ENCODE peak calls at places on chromosome 16, in nine cellular contexts. D is right lobe of liver; R is CD4-positive, alpha-beta T cell; Y is tibial nerve; W is thoracic aorta; T is cardiac fibroblast; N is SK-N-SH; V is ascending aorta; E is Calu3. B is an unnamed sample.
A peak's percentile ranks its signal among the peaks of the same experiment; 100 is the strongest.

GRCh38 chr16:10642964-10643363 is 51.8 kb downstream of the TEKT5 start:
- DNase-seq in D (no peak), R (no peak), Y (no peak), W (no peak), T (no peak), N (no peak), V (no peak), E (no peak), B (no peak)

GRCh38 chr16:52873997-52874500 is 178.6 kb downstream of the CHD9NB start:
- DNase-seq in D (no peak), R (no peak), Y (no peak), W (no peak), T (no peak), N (no peak), V (no peak), E (no peak), B (no peak)

GRCh38 chr16:71431176-71431575 is 10.7 kb downstream of the TLE7 start:
- DNase-seq in D (no peak), R (no peak), Y (no peak), W (no peak), T (no peak), N (no peak), V (no peak), E (no peak), B (no peak)

GRCh38 chr16:84829168-84829965 is 9.6 kb downstream of the CRISPLD2 start:
- DNase-seq in D (no peak), R (no peak), Y (no peak), W (no peak), T (peak; percentile 92), N (no peak), V (no peak), E (no peak), B (no peak)

GRCh38 chr16:3113765-3114479 is 1.5 kb downstream of the ZNF205 start:
- DNase-seq in D (no peak), R (no peak), Y (no peak), W (no peak), T (no peak), N (peak; percentile 62), V (no peak), E (no peak), B (no peak)

GRCh38 chr16:48126801-48127644 is 28.8 kb downstream of the ABCC12 start:
- DNase-seq in D (no peak), R (no peak), Y (no peak), W (no peak), T (peak; percentile 97), N (no peak), V (no peak), E (peak; percentile 26), B (no peak)

GRCh38 chr16:22065252-22065651 is 27.1 kb upstream of the VWA3A start:
- DNase-seq in D (no peak), R (no peak), Y (no peak), W (no peak), T (no peak), N (no peak), V (no peak), E (no peak), B (no peak)

GRCh38 chr16:77951788-77952187 is 70.6 kb upstream of the CLEC3A start:
- DNase-seq in D (no peak), R (no peak), Y (no peak), W (no peak), T (no peak), N (peak; percentile 22), V (no peak), E (peak; percentile 5), B (no peak)

GRCh38 chr16:65125322-65125721 is 3.5 kb upstream of the CDH11 start:
- DNase-seq in D (no peak), R (no peak), Y (no peak), W (no peak), T (no peak), N (no peak), V (no peak), E (no peak), B (no peak)

GRCh38 chr16:11215935-11216556 is 40.0 kb downstream of the SOCS1 start:
- DNase-seq in D (no peak), R (no peak), Y (no peak), W (no peak), T (peak; percentile 37), N (no peak), V (no peak), E (no peak), B (no peak)

GRCh38 chr16:66304961-66305360 is 61.5 kb upstream of the CDH5 start:
- DNase-seq in D (no peak), R (no peak), Y (no peak), W (no peak), T (no peak), N (no peak), V (no peak), E (no peak), B (no peak)

GRCh38 chr16:19382887-19383816 is 34.5 kb upstream of the TMC5 start:
- DNase-seq in D (no peak), R (no peak), Y (no peak), W (no peak), T (no peak), N (peak; percentile 78), V (no peak), E (peak; percentile 69), B (no peak)

GRCh38 chr16:50696575-50697420 is 3.4 kb downstream of the NOD2 start:
- DNase-seq in D (peak; percentile 95), R (peak; percentile 51), Y (peak; percentile 81), W (peak; percentile 50), T (peak; percentile 47), N (no peak), V (peak; percentile 80), E (peak; percentile 81), B (no peak)

GRCh38 chr16:66549284-66550131 is at the start of gene TK2:
- DNase-seq in D (peak; percentile 78), R (peak; percentile 13), Y (peak; percentile 36), W (no peak), T (peak; percentile 83), N (peak; percentile 91), V (no peak), E (peak; percentile 66), B (peak; percentile 73)

GRCh38 chr16:85204242-85205010 is 92.2 kb upstream of the CIBAR2 start:
- DNase-seq in D (no peak), R (no peak), Y (no peak), W (no peak), T (peak; percentile 84), N (no peak), V (no peak), E (no peak), B (no peak)

GRCh38 chr16:1063728-1064127 is 8.8 kb upstream of the SSTR5 start:
- DNase-seq in D (no peak), R (no peak), Y (no peak), W (no peak), T (no peak), N (no peak), V (no peak), E (no peak), B (no peak)

GRCh38 chr16:12257926-12258561 is 281.5 kb downstream of the SNX29 start:
- DNase-seq in D (peak; percentile 87), R (no peak), Y (no peak), W (no peak), T (no peak), N (no peak), V (no peak), E (peak; percentile 43), B (peak; percentile 50)
- TF ChIP-seq CTCF in D (peak; percentile 75), R (no peak), Y (no peak), W (no peak), T (peak; percentile 4), N (no peak), V (no peak), E (no peak), B (no peak)

GRCh38 chr16:49453983-49454382 is 80.4 kb downstream of the C16orf78 start:
- DNase-seq in D (no peak), R (no peak), Y (no peak), W (no peak), T (no peak), N (no peak), V (no peak), E (no peak), B (no peak)

GRCh38 chr16:49452108-49452507 is 78.5 kb downstream of the C16orf78 start:
- DNase-seq in D (no peak), R (no peak), Y (no peak), W (no peak), T (no peak), N (no peak), V (no peak), E (no peak), B (no peak)

GRCh38 chr16:49454426-49455180 is 81.0 kb downstream of the C16orf78 start:
- DNase-seq in D (no peak), R (no peak), Y (no peak), W (no peak), T (no peak), N (no peak), V (no peak), E (no peak), B (no peak)

GRCh38 chr16:49452568-49452967 is 79.0 kb downstream of the C16orf78 start:
- DNase-seq in D (no peak), R (no peak), Y (no peak), W (no peak), T (no peak), N (no peak), V (no peak), E (no peak), B (no peak)

DNA sequence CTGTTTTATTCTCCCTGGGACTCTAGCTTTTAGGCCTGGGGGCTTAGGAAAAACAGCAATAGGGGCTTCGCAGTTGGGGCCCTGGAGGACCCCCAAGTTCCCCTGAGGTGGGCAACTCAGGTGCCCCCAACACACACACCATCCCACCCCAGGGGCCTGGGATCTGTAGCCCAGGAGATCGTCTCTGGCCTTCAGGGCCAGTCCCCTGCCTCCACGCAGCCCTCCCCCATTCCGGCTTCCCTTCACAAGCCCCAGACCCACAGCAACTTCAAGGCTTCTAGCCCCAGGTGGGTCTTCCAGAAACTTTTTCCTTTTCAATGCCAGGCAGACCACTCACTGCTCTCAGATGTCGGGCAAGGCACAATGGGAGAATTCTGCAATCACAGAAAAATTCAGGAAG is 79.4 kb downstream of the C16orf78 start:
- DNase-seq in D (no peak), R (no peak), Y (no peak), W (no peak), T (no peak), N (no peak), V (no peak), E (no peak), B (no peak)
- TF ChIP-seq CTCF in D (no peak), R (no peak), Y (no peak), W (no peak), T (no peak), N (no peak), V (no peak), E (no peak), B (no peak)

GRCh38 chr16:81528258-81528657 is 83.7 kb downstream of the CMIP start:
- DNase-seq in D (no peak), R (no peak), Y (no peak), W (no peak), T (no peak), N (no peak), V (no peak), E (no peak), B (no peak)
- TF ChIP-seq CTCF in D (no peak), R (no peak), Y (no peak), W (no peak), T (no peak), N (no peak), V (no peak), E (no peak), B (no peak)

DNA sequence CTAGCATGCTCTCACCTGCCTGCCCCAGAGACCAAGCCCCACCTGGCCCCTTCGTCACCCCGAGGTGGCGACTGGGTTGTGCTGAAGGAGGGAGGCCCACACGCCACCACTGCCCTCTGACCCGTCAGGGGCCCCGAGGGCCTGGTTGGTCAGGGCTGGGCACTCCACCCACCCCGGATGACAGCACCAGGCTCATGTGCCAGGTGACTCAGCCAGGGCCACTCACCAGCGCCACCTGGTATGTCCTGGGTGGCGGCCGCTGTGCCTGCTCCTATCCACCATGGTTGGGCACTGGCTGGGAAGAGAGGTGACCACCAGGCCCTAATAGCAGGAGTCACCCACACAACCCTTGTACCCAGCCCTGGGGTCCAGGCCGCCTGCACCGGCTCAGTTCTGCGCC is 68.9 kb downstream of the JPH3 start:
- DNase-seq in D (no peak), R (no peak), Y (no peak), W (no peak), T (no peak), N (no peak), V (no peak), E (no peak), B (no peak)
- TF ChIP-seq CTCF in D (no peak), R (no peak), Y (no peak), W (no peak), T (no peak), N (no peak), V (no peak), E (no peak), B (no peak)

B was measured in glutamatergic neuron.